ENCODE peak calls at places on chromosome 6, in four cellular contexts. One of them, this sample, is unnamed.
A peak's percentile ranks its signal among the peaks of the same experiment; 100 is the strongest.

GRCh38 chr6:13355043-13355945 is 27.0 kb upstream of the TBC1D7 start:
- DNase-seq in mesenchymal stem cell: peak; percentile 95
- DNase-seq in neuronal stem cell: no peak
- DNase-seq in H9: no peak
- DNase-seq in this sample: peak; percentile 99

GRCh38 chr6:17417817-17418216 is 24.4 kb downstream of the CAP2 start:
- DNase-seq in mesenchymal stem cell: peak; percentile 83
- DNase-seq in neuronal stem cell: peak; percentile 45
- DNase-seq in H9: peak; percentile 76
- DNase-seq in this sample: peak; percentile 91

GRCh38 chr6:5359413-5359812 is 98.1 kb downstream of the FARS2 start:
- DNase-seq in mesenchymal stem cell: no peak
- DNase-seq in neuronal stem cell: no peak
- DNase-seq in H9: no peak
- DNase-seq in this sample: no peak

GRCh38 chr6:104969108-104969507 is 12.2 kb downstream of the LIN28B start:
- DNase-seq in mesenchymal stem cell: no peak
- DNase-seq in neuronal stem cell: peak; percentile 59
- DNase-seq in H9: no peak
- DNase-seq in this sample: no peak

GRCh38 chr6:130997061-130997753 is 65.8 kb downstream of the EPB41L2 start:
- DNase-seq in mesenchymal stem cell: peak; percentile 50
- DNase-seq in neuronal stem cell: peak; percentile 17
- DNase-seq in H9: no peak
- DNase-seq in this sample: peak; percentile 56

GRCh38 chr6:55822815-55823214 is 52.6 kb downstream of the BMP5 start:
- DNase-seq in mesenchymal stem cell: no peak
- DNase-seq in neuronal stem cell: no peak
- DNase-seq in H9: no peak
- DNase-seq in this sample: peak; percentile 43

GRCh38 chr6:8749449-8749848 is 314.1 kb upstream of the SLC35B3 start:
- DNase-seq in mesenchymal stem cell: no peak
- DNase-seq in neuronal stem cell: no peak
- DNase-seq in H9: no peak
- DNase-seq in this sample: no peak

GRCh38 chr6:156107514-156108150 is 652.0 kb upstream of the NOX3 start:
- DNase-seq in mesenchymal stem cell: no peak
- DNase-seq in neuronal stem cell: peak; percentile 9
- DNase-seq in H9: no peak
- DNase-seq in this sample: no peak

GRCh38 chr6:37365791-37366190 is 12.0 kb downstream of the RNF8 start:
- DNase-seq in mesenchymal stem cell: peak; percentile 24
- DNase-seq in neuronal stem cell: no peak
- DNase-seq in H9: no peak
- DNase-seq in this sample: peak; percentile 35

GRCh38 chr6:105319331-105319730 is 83.6 kb downstream of the PREP start:
- DNase-seq in mesenchymal stem cell: no peak
- DNase-seq in neuronal stem cell: no peak
- DNase-seq in H9: no peak
- DNase-seq in this sample: peak; percentile 21

GRCh38 chr6:48835421-48835958 is 627.6 kb downstream of the MMUT start:
- DNase-seq in mesenchymal stem cell: peak; percentile 65
- DNase-seq in neuronal stem cell: no peak
- DNase-seq in H9: no peak
- DNase-seq in this sample: no peak

GRCh38 chr6:118325220-118325860 is 222.8 kb upstream of the PLN start:
- DNase-seq in mesenchymal stem cell: peak; percentile 38
- DNase-seq in neuronal stem cell: no peak
- DNase-seq in H9: no peak
- DNase-seq in this sample: peak; percentile 14

GRCh38 chr6:168031411-168032382 is 34.2 kb downstream of the KIF25 start:
- DNase-seq in mesenchymal stem cell: no peak
- DNase-seq in neuronal stem cell: no peak
- DNase-seq in H9: no peak
- DNase-seq in this sample: peak; percentile 64

GRCh38 chr6:134523903-134524302 is 206.0 kb upstream of the SGK1 start:
- DNase-seq in mesenchymal stem cell: no peak
- DNase-seq in neuronal stem cell: no peak
- DNase-seq in H9: no peak
- DNase-seq in this sample: no peak

GRCh38 chr6:71034578-71034977 is 77.7 kb upstream of the B3GAT2 start:
- DNase-seq in mesenchymal stem cell: peak; percentile 44
- DNase-seq in neuronal stem cell: no peak
- DNase-seq in H9: no peak
- DNase-seq in this sample: no peak

GRCh38 chr6:168355716-168356522 is 36.3 kb upstream of the DACT2 start:
- DNase-seq in mesenchymal stem cell: peak; percentile 34
- DNase-seq in neuronal stem cell: peak; percentile 29
- DNase-seq in H9: peak; percentile 57
- DNase-seq in this sample: no peak

GRCh38 chr6:16296061-16296670 is 57.8 kb downstream of the GMPR start:
- DNase-seq in mesenchymal stem cell: no peak
- DNase-seq in neuronal stem cell: no peak
- DNase-seq in H9: no peak
- DNase-seq in this sample: no peak

GRCh38 chr6:157666721-157667120 is 156.3 kb upstream of the SNX9 start:
- DNase-seq in mesenchymal stem cell: no peak
- DNase-seq in neuronal stem cell: no peak
- DNase-seq in H9: no peak
- DNase-seq in this sample: no peak

GRCh38 chr6:17884501-17885039 is 102.9 kb downstream of the KIF13A start:
- DNase-seq in mesenchymal stem cell: no peak
- DNase-seq in neuronal stem cell: no peak
- DNase-seq in H9: no peak
- DNase-seq in this sample: no peak

GRCh38 chr6:130457605-130458004 is 91.8 kb downstream of the TMEM200A start:
- DNase-seq in mesenchymal stem cell: no peak
- DNase-seq in neuronal stem cell: no peak
- DNase-seq in H9: peak; percentile 39
- DNase-seq in this sample: no peak

GRCh38 chr6:139030539-139030938 is 2.0 kb downstream of the ABRACL start:
- DNase-seq in mesenchymal stem cell: peak; percentile 4
- DNase-seq in neuronal stem cell: no peak
- DNase-seq in H9: no peak
- DNase-seq in this sample: no peak

GRCh38 chr6:135353113-135353512 is 144.4 kb downstream of the AHI1 start:
- DNase-seq in mesenchymal stem cell: no peak
- DNase-seq in neuronal stem cell: no peak
- DNase-seq in H9: no peak
- DNase-seq in this sample: no peak

GRCh38 chr6:69894578-69895347 is 28.4 kb downstream of the COL19A1 start:
- DNase-seq in mesenchymal stem cell: peak; percentile 92
- DNase-seq in neuronal stem cell: no peak
- DNase-seq in H9: no peak
- DNase-seq in this sample: peak; percentile 53

GRCh38 chr6:122248001-122248669 is 151.3 kb upstream of the HSF2 start:
- DNase-seq in mesenchymal stem cell: no peak
- DNase-seq in neuronal stem cell: no peak
- DNase-seq in H9: no peak
- DNase-seq in this sample: no peak

GRCh38 chr6:49003348-49003747 is 459.7 kb downstream of the MMUT start:
- DNase-seq in mesenchymal stem cell: no peak
- DNase-seq in neuronal stem cell: no peak
- DNase-seq in H9: no peak
- DNase-seq in this sample: no peak

GRCh38 chr6:92541457-92542060 is 877.8 kb downstream of the EPHA7 start:
- DNase-seq in mesenchymal stem cell: peak; percentile 25
- DNase-seq in neuronal stem cell: no peak
- DNase-seq in H9: no peak
- DNase-seq in this sample: no peak

GRCh38 chr6:87921034-87921433 is 126.6 kb upstream of the SPACA1 start:
- DNase-seq in mesenchymal stem cell: no peak
- DNase-seq in neuronal stem cell: no peak
- DNase-seq in H9: no peak
- DNase-seq in this sample: no peak

GRCh38 chr6:6660339-6661045 is 72.0 kb downstream of the LY86 start:
- DNase-seq in mesenchymal stem cell: no peak
- DNase-seq in neuronal stem cell: no peak
- DNase-seq in H9: no peak
- DNase-seq in this sample: no peak

GRCh38 chr6:11230158-11231107 is 2.0 kb downstream of the NEDD9 start:
- DNase-seq in mesenchymal stem cell: peak; percentile 38
- DNase-seq in neuronal stem cell: no peak
- DNase-seq in H9: no peak
- DNase-seq in this sample: no peak

GRCh38 chr6:111829581-111829980 is 43.7 kb downstream of the FYN start:
- DNase-seq in mesenchymal stem cell: no peak
- DNase-seq in neuronal stem cell: no peak
- DNase-seq in H9: no peak
- DNase-seq in this sample: no peak

GRCh38 chr6:2765896-2766766 is 938 bp downstream of the WRNIP1 start:
- DNase-seq in mesenchymal stem cell: peak; percentile 58
- DNase-seq in neuronal stem cell: peak; percentile 46
- DNase-seq in H9: no peak
- DNase-seq in this sample: peak; percentile 30

GRCh38 chr6:23228439-23229024 is 659.2 kb downstream of the HDGFL1 start:
- DNase-seq in mesenchymal stem cell: peak; percentile 7
- DNase-seq in neuronal stem cell: no peak
- DNase-seq in H9: no peak
- DNase-seq in this sample: peak; percentile 35

GRCh38 chr6:99353126-99353525 is 3.7 kb upstream of the FAXC start:
- DNase-seq in mesenchymal stem cell: no peak
- DNase-seq in neuronal stem cell: no peak
- DNase-seq in H9: no peak
- DNase-seq in this sample: peak; percentile 7

GRCh38 chr6:158816329-158816728 is 2.8 kb downstream of the EZR start:
- DNase-seq in mesenchymal stem cell: no peak
- DNase-seq in neuronal stem cell: no peak
- DNase-seq in H9: no peak
- DNase-seq in this sample: no peak

GRCh38 chr6:158818008-158818579 is 1.1 kb downstream of the EZR start:
- DNase-seq in mesenchymal stem cell: peak; percentile 83
- DNase-seq in neuronal stem cell: peak; percentile 71
- DNase-seq in H9: peak; percentile 76
- DNase-seq in this sample: peak; percentile 70

GRCh38 chr6:158815915-158816314 is 3.3 kb downstream of the EZR start:
- DNase-seq in mesenchymal stem cell: no peak
- DNase-seq in neuronal stem cell: no peak
- DNase-seq in H9: no peak
- DNase-seq in this sample: no peak

GRCh38 chr6:158818580-158819212 is 472 bp downstream of the EZR start:
- DNase-seq in mesenchymal stem cell: peak; percentile 83
- DNase-seq in neuronal stem cell: peak; percentile 56
- DNase-seq in H9: peak; percentile 69
- DNase-seq in this sample: peak; percentile 65

GRCh38 chr6:158817298-158818007 is 1.7 kb downstream of the EZR start:
- DNase-seq in mesenchymal stem cell: peak; percentile 42
- DNase-seq in neuronal stem cell: no peak
- DNase-seq in H9: no peak
- DNase-seq in this sample: peak; percentile 48
- H3K18ac ChIP-seq in mesenchymal stem cell: peak overlapping the region; percentile 12
- H3K18ac ChIP-seq in neuronal stem cell: peak overlapping the region; percentile 80
- H3K18ac ChIP-seq in H9: no peak overlapping the region
- H3K18ac ChIP-seq in this sample: no peak overlapping the region

GRCh38 chr6:54730767-54731665 is 115.6 kb upstream of the FAM83B start:
- DNase-seq in mesenchymal stem cell: no peak
- DNase-seq in neuronal stem cell: no peak
- DNase-seq in H9: no peak
- DNase-seq in this sample: no peak
- H3K27ac ChIP-seq in mesenchymal stem cell: no peak overlapping the region
- H3K27ac ChIP-seq in neuronal stem cell: no peak overlapping the region
- H3K27ac ChIP-seq in H9: no peak overlapping the region
- H3K27ac ChIP-seq in this sample: no peak overlapping the region

GRCh38 chr6:32833599-32834155 is 4.9 kb downstream of the TAP2 start:
- DNase-seq in mesenchymal stem cell: no peak
- DNase-seq in neuronal stem cell: no peak
- DNase-seq in H9: no peak
- DNase-seq in this sample: no peak

GRCh38 chr6:32830017-32830416 is 8.5 kb downstream of the TAP2 start:
- DNase-seq in mesenchymal stem cell: no peak
- DNase-seq in neuronal stem cell: no peak
- DNase-seq in H9: no peak
- DNase-seq in this sample: no peak

GRCh38 chr6:32832535-32832934 is 6.0 kb downstream of the TAP2 start:
- DNase-seq in mesenchymal stem cell: no peak
- DNase-seq in neuronal stem cell: no peak
- DNase-seq in H9: no peak
- DNase-seq in this sample: no peak

GRCh38 chr6:32829495-32829894 is 9.0 kb downstream of the TAP2 start:
- DNase-seq in mesenchymal stem cell: no peak
- DNase-seq in neuronal stem cell: no peak
- DNase-seq in H9: no peak
- DNase-seq in this sample: no peak

DNA sequence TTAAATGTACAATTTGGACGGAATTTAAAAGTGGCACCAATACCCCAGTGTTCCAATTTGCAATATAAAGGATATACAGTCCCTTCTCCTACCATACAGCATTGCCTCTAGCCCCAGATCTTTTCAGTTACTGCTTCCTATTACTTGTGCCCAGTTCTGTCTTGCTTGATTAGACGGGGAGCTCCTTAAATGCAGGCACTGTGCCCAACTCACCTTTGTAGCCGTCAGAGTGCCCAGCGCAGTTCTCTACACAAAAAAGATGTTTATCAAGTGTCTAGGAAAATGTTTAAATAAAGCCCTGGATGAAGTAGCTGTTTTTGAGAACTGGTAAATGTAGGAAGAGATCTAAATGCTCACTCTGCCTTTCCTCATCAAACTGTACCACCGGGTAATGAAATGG is 7.6 kb downstream of the TAP2 start:
- DNase-seq in mesenchymal stem cell: no peak
- DNase-seq in neuronal stem cell: no peak
- DNase-seq in H9: no peak
- DNase-seq in this sample: no peak
- H3K18ac ChIP-seq in mesenchymal stem cell: no peak overlapping the region
- H3K18ac ChIP-seq in neuronal stem cell: no peak overlapping the region
- H3K18ac ChIP-seq in H9: no peak overlapping the region
- H3K18ac ChIP-seq in this sample: no peak overlapping the region

GRCh38 chr6:144314003-144314485 is 28.9 kb downstream of the UTRN start:
- DNase-seq in mesenchymal stem cell: peak; percentile 58
- DNase-seq in neuronal stem cell: no peak
- DNase-seq in H9: no peak
- DNase-seq in this sample: peak; percentile 75

GRCh38 chr6:144315981-144316865 is 31.1 kb downstream of the UTRN start:
- DNase-seq in mesenchymal stem cell: no peak
- DNase-seq in neuronal stem cell: no peak
- DNase-seq in H9: no peak
- DNase-seq in this sample: no peak

GRCh38 chr6:144316866-144317204 is 31.7 kb downstream of the UTRN start:
- DNase-seq in mesenchymal stem cell: no peak
- DNase-seq in neuronal stem cell: no peak
- DNase-seq in H9: no peak
- DNase-seq in this sample: no peak

GRCh38 chr6:144315226-144315980 is 30.3 kb downstream of the UTRN start:
- DNase-seq in mesenchymal stem cell: no peak
- DNase-seq in neuronal stem cell: no peak
- DNase-seq in H9: no peak
- DNase-seq in this sample: no peak

GRCh38 chr6:144314562-144314961 is 29.4 kb downstream of the UTRN start:
- DNase-seq in mesenchymal stem cell: no peak
- DNase-seq in neuronal stem cell: no peak
- DNase-seq in H9: no peak
- DNase-seq in this sample: no peak
- H3K27ac ChIP-seq in mesenchymal stem cell: peak overlapping the region; percentile 63
- H3K27ac ChIP-seq in neuronal stem cell: no peak overlapping the region
- H3K27ac ChIP-seq in H9: no peak overlapping the region
- H3K27ac ChIP-seq in this sample: no peak overlapping the region